ENCODE peak calls at places on chromosome 6, in seven cellular contexts. One of them, this sample, is unnamed.

GRCh38 chr6:74073429-74073828 is 377.4 kb downstream of the CD109 start:
- DNase-seq in mammary epithelial cell: peak
- DNase-seq in brain microvascular endothelial cell: peak
- DNase-seq in cardiac fibroblast: peak
- DNase-seq in endodermal cell: no peak
- DNase-seq in A549: no peak
- DNase-seq in AG10803: peak
- DNase-seq in this sample: peak

GRCh38 chr6:27873101-27874030 is 38.8 kb downstream of the OR2B2 start:
- DNase-seq in AG10803: peak
- DNase-seq in A549: no peak
- DNase-seq in cardiac fibroblast: peak
- DNase-seq in mammary epithelial cell: peak
- DNase-seq in brain microvascular endothelial cell: no peak
- DNase-seq in endodermal cell: peak
- DNase-seq in this sample: peak

GRCh38 chr6:132236744-132237143 is 164.5 kb downstream of the MOXD1 start:
- DNase-seq in mammary epithelial cell: no peak
- DNase-seq in endodermal cell: peak
- DNase-seq in brain microvascular endothelial cell: peak
- DNase-seq in AG10803: peak
- DNase-seq in cardiac fibroblast: no peak
- DNase-seq in A549: no peak
- DNase-seq in this sample: peak

GRCh38 chr6:170080828-170081368 is 210.0 kb downstream of the DLL1 start:
- DNase-seq in cardiac fibroblast: no peak
- DNase-seq in endodermal cell: peak
- DNase-seq in AG10803: no peak
- DNase-seq in brain microvascular endothelial cell: no peak
- DNase-seq in mammary epithelial cell: no peak
- DNase-seq in A549: no peak
- DNase-seq in this sample: no peak

GRCh38 chr6:153405926-153406325 is 274.8 kb upstream of the RGS17 start:
- DNase-seq in cardiac fibroblast: no peak
- DNase-seq in endodermal cell: no peak
- DNase-seq in A549: no peak
- DNase-seq in mammary epithelial cell: no peak
- DNase-seq in AG10803: no peak
- DNase-seq in brain microvascular endothelial cell: no peak
- DNase-seq in this sample: no peak

GRCh38 chr6:130293800-130294199 is 71.0 kb upstream of the SAMD3 start:
- DNase-seq in endodermal cell: peak
- DNase-seq in A549: peak
- DNase-seq in mammary epithelial cell: peak
- DNase-seq in cardiac fibroblast: peak
- DNase-seq in brain microvascular endothelial cell: peak
- DNase-seq in AG10803: peak
- DNase-seq in this sample: peak

GRCh38 chr6:10968776-10969175 is 75.3 kb downstream of the ELOVL2 start:
- DNase-seq in brain microvascular endothelial cell: peak
- DNase-seq in endodermal cell: no peak
- DNase-seq in AG10803: peak
- DNase-seq in mammary epithelial cell: no peak
- DNase-seq in A549: no peak
- DNase-seq in cardiac fibroblast: peak
- DNase-seq in this sample: peak

GRCh38 chr6:16130932-16131387 is 2.1 kb downstream of the MYLIP start:
- DNase-seq in mammary epithelial cell: peak
- DNase-seq in brain microvascular endothelial cell: peak
- DNase-seq in AG10803: peak
- DNase-seq in A549: peak
- DNase-seq in cardiac fibroblast: peak
- DNase-seq in endodermal cell: no peak
- DNase-seq in this sample: peak

GRCh38 chr6:144053601-144054000 is 41.8 kb downstream of the SF3B5 start:
- DNase-seq in endodermal cell: no peak
- DNase-seq in mammary epithelial cell: no peak
- DNase-seq in A549: no peak
- DNase-seq in AG10803: no peak
- DNase-seq in cardiac fibroblast: no peak
- DNase-seq in brain microvascular endothelial cell: no peak
- DNase-seq in this sample: no peak

GRCh38 chr6:12369355-12369754 is 79.2 kb downstream of the EDN1 start:
- DNase-seq in cardiac fibroblast: no peak
- DNase-seq in A549: no peak
- DNase-seq in endodermal cell: no peak
- DNase-seq in AG10803: no peak
- DNase-seq in brain microvascular endothelial cell: no peak
- DNase-seq in mammary epithelial cell: no peak
- DNase-seq in this sample: no peak

GRCh38 chr6:157273756-157274088 is 49.6 kb downstream of the TMEM242 start:
- DNase-seq in A549: peak
- DNase-seq in endodermal cell: peak
- DNase-seq in brain microvascular endothelial cell: peak
- DNase-seq in cardiac fibroblast: no peak
- DNase-seq in AG10803: no peak
- DNase-seq in mammary epithelial cell: no peak
- DNase-seq in this sample: peak

GRCh38 chr6:56514395-56514794 is 128.3 kb downstream of the DST start:
- DNase-seq in AG10803: no peak
- DNase-seq in cardiac fibroblast: no peak
- DNase-seq in A549: no peak
- DNase-seq in endodermal cell: no peak
- DNase-seq in mammary epithelial cell: no peak
- DNase-seq in brain microvascular endothelial cell: no peak
- DNase-seq in this sample: peak

GRCh38 chr6:84774174-84775158 is 10.1 kb upstream of the TBX18 start:
- DNase-seq in mammary epithelial cell: peak
- DNase-seq in endodermal cell: peak
- DNase-seq in brain microvascular endothelial cell: peak
- DNase-seq in AG10803: peak
- DNase-seq in cardiac fibroblast: peak
- DNase-seq in A549: peak
- DNase-seq in this sample: peak

GRCh38 chr6:138728672-138729071 is 44.9 kb upstream of the CCDC28A start:
- DNase-seq in endodermal cell: no peak
- DNase-seq in cardiac fibroblast: no peak
- DNase-seq in AG10803: no peak
- DNase-seq in brain microvascular endothelial cell: no peak
- DNase-seq in A549: no peak
- DNase-seq in mammary epithelial cell: no peak
- DNase-seq in this sample: no peak

GRCh38 chr6:138736640-138737039 is 36.9 kb upstream of the CCDC28A start:
- DNase-seq in AG10803: peak
- DNase-seq in cardiac fibroblast: no peak
- DNase-seq in mammary epithelial cell: no peak
- DNase-seq in endodermal cell: no peak
- DNase-seq in brain microvascular endothelial cell: no peak
- DNase-seq in A549: no peak
- DNase-seq in this sample: peak

GRCh38 chr6:138734585-138734984 is 39.0 kb upstream of the CCDC28A start:
- DNase-seq in A549: no peak
- DNase-seq in AG10803: no peak
- DNase-seq in endodermal cell: no peak
- DNase-seq in brain microvascular endothelial cell: no peak
- DNase-seq in cardiac fibroblast: no peak
- DNase-seq in mammary epithelial cell: no peak
- DNase-seq in this sample: no peak
- TF ChIP-seq CTCF in A549: no peak
- TF ChIP-seq CTCF in AG10803: no peak
- TF ChIP-seq CTCF in endodermal cell: no peak
- TF ChIP-seq CTCF in brain microvascular endothelial cell: no peak
- TF ChIP-seq CTCF in cardiac fibroblast: no peak
- TF ChIP-seq CTCF in mammary epithelial cell: no peak
- TF ChIP-seq CTCF in this sample: no peak

DNA sequence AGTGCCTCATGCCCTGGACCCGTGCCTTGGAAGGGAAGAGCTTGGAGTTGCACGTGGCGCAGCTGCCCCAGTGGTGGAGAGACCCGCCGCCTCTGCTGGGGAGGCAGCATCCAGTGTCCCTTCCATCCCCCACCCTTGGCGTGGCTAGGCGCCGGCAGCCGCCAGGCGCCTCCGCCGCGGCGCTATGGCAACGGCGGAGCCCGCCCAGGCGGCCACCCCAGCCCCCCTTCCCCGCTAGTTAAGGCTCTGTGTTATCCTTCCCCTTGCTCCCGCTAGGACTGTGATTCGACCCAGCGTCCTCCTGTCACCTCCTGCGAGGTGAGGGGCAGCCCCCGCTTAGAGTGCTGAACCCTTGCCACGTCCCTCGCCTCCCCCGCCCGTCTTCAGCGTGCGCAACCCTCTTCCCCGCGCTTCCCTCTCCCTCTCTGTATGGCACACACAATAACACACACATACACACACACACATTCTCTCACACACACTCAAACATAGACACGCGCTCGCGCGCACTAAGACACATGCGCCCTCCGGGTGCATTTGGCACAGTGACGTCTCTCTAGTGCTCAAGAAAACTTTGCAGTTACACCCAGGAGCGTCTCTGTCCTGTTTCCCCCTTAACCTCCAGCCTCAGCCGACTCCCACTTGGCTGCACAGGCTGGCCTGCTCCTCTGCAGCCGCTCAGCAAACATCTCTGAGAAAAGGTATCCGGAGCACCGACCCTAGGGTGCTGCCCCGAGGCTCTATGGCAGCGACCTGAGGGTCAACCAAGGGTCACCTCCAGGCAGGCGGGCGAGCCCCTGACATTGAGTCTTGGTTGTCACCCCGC is 8.5 kb downstream of the GRIK2 start:
- DNase-seq in cardiac fibroblast: no peak
- DNase-seq in A549: no peak
- DNase-seq in endodermal cell: peak
- DNase-seq in AG10803: peak
- DNase-seq in mammary epithelial cell: no peak
- DNase-seq in brain microvascular endothelial cell: no peak
- DNase-seq in this sample: no peak
- H3K4me3 ChIP-seq in cardiac fibroblast: peak
- H3K4me3 ChIP-seq in A549: peak
- H3K4me3 ChIP-seq in endodermal cell: peak
- H3K4me3 ChIP-seq in AG10803: peak
- H3K4me3 ChIP-seq in mammary epithelial cell: no peak
- H3K4me3 ChIP-seq in brain microvascular endothelial cell: peak
- H3K4me3 ChIP-seq in this sample: peak

DNA sequence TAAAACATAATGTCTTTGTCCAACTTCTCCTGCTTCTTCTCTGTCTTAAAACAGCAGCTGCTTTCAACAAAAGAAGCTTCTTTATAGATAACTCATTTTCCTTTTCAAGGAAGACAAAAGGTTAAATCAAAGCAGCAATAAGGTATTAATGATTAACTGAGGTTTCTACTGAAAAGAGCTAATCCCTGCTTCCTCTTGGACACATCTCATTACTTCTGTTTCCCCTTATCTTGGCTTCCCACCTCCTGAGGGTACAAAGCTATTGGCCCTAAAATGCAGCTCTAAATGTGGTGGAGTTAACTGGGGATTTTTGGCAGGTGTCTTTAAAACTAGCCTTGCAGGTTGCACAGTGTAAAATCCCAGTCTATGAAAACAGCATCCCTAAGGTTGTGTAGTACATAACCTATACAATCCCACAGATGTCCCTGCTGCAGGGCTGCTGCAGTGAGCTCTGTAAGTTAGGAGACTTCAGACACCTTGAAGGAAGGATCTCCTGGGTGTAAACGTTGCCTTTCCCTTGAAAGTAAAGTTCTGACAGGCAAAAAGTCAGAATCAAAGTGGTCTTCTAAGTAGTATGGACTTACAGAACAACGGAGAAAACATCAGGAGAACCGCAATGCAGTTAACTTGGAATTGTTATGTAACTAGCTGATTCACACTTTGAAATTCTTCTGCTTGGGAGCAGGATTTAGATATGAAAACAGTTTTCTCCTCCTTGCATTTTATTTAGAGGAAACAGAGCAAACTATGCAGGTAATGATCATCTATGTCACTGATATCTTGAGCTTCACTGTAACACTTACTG is 71.7 kb upstream of the TRAF3IP2 start:
- DNase-seq in A549: no peak
- DNase-seq in cardiac fibroblast: no peak
- DNase-seq in endodermal cell: no peak
- DNase-seq in mammary epithelial cell: no peak
- DNase-seq in brain microvascular endothelial cell: no peak
- DNase-seq in AG10803: no peak
- DNase-seq in this sample: no peak
- TF ChIP-seq CTCF in A549: no peak
- TF ChIP-seq CTCF in cardiac fibroblast: no peak
- TF ChIP-seq CTCF in endodermal cell: no peak
- TF ChIP-seq CTCF in mammary epithelial cell: no peak
- TF ChIP-seq CTCF in brain microvascular endothelial cell: no peak
- TF ChIP-seq CTCF in AG10803: no peak
- TF ChIP-seq CTCF in this sample: no peak

GRCh38 chr6:35668096-35668495 is 20.6 kb downstream of the FKBP5 start:
- DNase-seq in A549: no peak
- DNase-seq in endodermal cell: no peak
- DNase-seq in brain microvascular endothelial cell: no peak
- DNase-seq in cardiac fibroblast: no peak
- DNase-seq in mammary epithelial cell: no peak
- DNase-seq in AG10803: no peak
- DNase-seq in this sample: no peak

GRCh38 chr6:35665573-35665972 is 23.1 kb downstream of the FKBP5 start:
- DNase-seq in endodermal cell: no peak
- DNase-seq in A549: no peak
- DNase-seq in AG10803: no peak
- DNase-seq in brain microvascular endothelial cell: no peak
- DNase-seq in cardiac fibroblast: no peak
- DNase-seq in mammary epithelial cell: no peak
- DNase-seq in this sample: no peak

GRCh38 chr6:35669441-35669776 is 19.3 kb downstream of the FKBP5 start:
- DNase-seq in cardiac fibroblast: peak
- DNase-seq in endodermal cell: no peak
- DNase-seq in mammary epithelial cell: no peak
- DNase-seq in AG10803: no peak
- DNase-seq in brain microvascular endothelial cell: peak
- DNase-seq in A549: no peak
- DNase-seq in this sample: peak

GRCh38 chr6:35664945-35665344 is 23.8 kb downstream of the FKBP5 start:
- DNase-seq in endodermal cell: no peak
- DNase-seq in A549: no peak
- DNase-seq in cardiac fibroblast: no peak
- DNase-seq in brain microvascular endothelial cell: no peak
- DNase-seq in mammary epithelial cell: no peak
- DNase-seq in AG10803: no peak
- DNase-seq in this sample: no peak

DNA sequence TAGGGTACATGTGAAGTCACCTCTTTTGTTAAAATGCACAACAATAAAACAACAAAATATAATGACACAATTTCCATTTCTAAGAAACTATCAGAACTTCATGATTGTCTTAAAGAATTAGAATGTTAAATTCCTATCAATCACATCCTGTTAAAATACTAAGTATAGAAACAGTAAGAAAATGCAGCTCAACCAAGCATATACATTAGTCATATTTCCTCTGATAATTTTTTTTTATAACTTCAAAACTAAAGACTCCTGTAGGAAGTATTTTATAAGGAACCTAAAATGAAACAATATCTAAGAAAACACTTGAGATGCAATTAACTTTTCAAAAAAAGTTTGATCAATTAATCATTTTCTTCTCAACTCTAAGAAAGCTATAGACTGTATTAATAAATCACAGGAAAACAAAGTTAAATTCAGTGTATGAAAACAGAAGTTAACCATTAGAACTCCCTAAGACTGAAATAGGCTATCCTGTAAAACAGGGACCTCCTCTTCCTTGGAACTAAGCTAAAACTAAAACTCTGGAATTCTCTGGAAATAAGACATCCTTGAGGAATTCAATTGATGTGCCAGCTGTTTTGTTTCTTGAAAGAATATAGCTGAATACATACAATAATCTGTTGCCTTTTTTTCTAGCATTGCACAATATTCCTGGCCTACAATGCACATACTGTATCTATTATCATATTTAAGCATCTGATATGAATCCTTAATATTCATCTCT is 19.8 kb downstream of the FKBP5 start:
- DNase-seq in endodermal cell: no peak
- DNase-seq in AG10803: peak
- DNase-seq in A549: no peak
- DNase-seq in brain microvascular endothelial cell: no peak
- DNase-seq in mammary epithelial cell: no peak
- DNase-seq in cardiac fibroblast: peak
- DNase-seq in this sample: no peak
- H3K4me3 ChIP-seq in endodermal cell: no peak
- H3K4me3 ChIP-seq in AG10803: peak
- H3K4me3 ChIP-seq in A549: no peak
- H3K4me3 ChIP-seq in brain microvascular endothelial cell: peak
- H3K4me3 ChIP-seq in mammary epithelial cell: peak
- H3K4me3 ChIP-seq in cardiac fibroblast: no peak
- H3K4me3 ChIP-seq in this sample: peak